ENCODE peak calls at places on chromosomes 7 and 10, in five cellular contexts. X is HCT116, D is K562, Q is GM12878, N is H1. C is an unnamed sample.

GRCh38 chr7:121081327-121081936 is 92.9 kb downstream of the CPED1 start:
- DNase-seq in X (peak), D (peak), Q (peak), N (no peak), C (peak)

GRCh38 chr10:121241337-121241736 is 356.9 kb downstream of the FGFR2 start:
- DNase-seq in X (no peak), D (no peak), Q (no peak), N (no peak), C (no peak)

GRCh38 chr10:95333997-95334792 is 43.4 kb upstream of the PDLIM1 start:
- DNase-seq in X (no peak), D (no peak), Q (no peak), N (no peak), C (peak)

GRCh38 chr10:119268428-119268827 is 61.1 kb downstream of the GRK5 start:
- DNase-seq in X (no peak), D (no peak), Q (no peak), N (no peak), C (no peak)

GRCh38 chr7:20402297-20403230 is 71.9 kb downstream of the ITGB8 start:
- DNase-seq in X (no peak), D (no peak), Q (no peak), N (no peak), C (no peak)

GRCh38 chr7:92835140-92835850 is 1.1 kb downstream of the CDK6 start:
- DNase-seq in X (peak), D (peak), Q (no peak), N (no peak), C (peak)

GRCh38 chr10:5965266-5965665 is 12.1 kb downstream of the IL15RA start:
- DNase-seq in X (no peak), D (no peak), Q (no peak), N (no peak), C (no peak)

GRCh38 chr7:156124356-156124755 is 312.1 kb upstream of the SHH start:
- DNase-seq in X (no peak), D (no peak), Q (no peak), N (no peak), C (no peak)

GRCh38 chr7:69439636-69440325 is 158.5 kb upstream of the AUTS2 start:
- DNase-seq in X (no peak), D (no peak), Q (peak), N (no peak), C (no peak)

GRCh38 chr10:62589689-62590088 is 214.8 kb upstream of the ADO start:
- DNase-seq in X (no peak), D (no peak), Q (no peak), N (no peak), C (no peak)

GRCh38 chr10:96222908-96223307 is 48.5 kb downstream of the BLNK start:
- DNase-seq in X (no peak), D (no peak), Q (no peak), N (no peak), C (no peak)

GRCh38 chr7:91945476-91945875 is 4.8 kb downstream of the AKAP9 start:
- DNase-seq in X (no peak), D (no peak), Q (no peak), N (no peak), C (peak)

GRCh38 chr7:133635541-133635940 is 382.7 kb downstream of the EXOC4 start:
- DNase-seq in X (no peak), D (no peak), Q (no peak), N (no peak), C (no peak)

GRCh38 chr7:123004931-123005330 is 9.4 kb upstream of the TAS2R16 start:
- DNase-seq in X (no peak), D (no peak), Q (no peak), N (no peak), C (no peak)

GRCh38 chr10:116170815-116171250 is 102.2 kb downstream of the GFRA1 start:
- DNase-seq in X (no peak), D (no peak), Q (no peak), N (no peak), C (no peak)

GRCh38 chr10:25867321-25867720 is 66.7 kb upstream of the MYO3A start:
- DNase-seq in X (no peak), D (no peak), Q (no peak), N (no peak), C (no peak)

GRCh38 chr10:36716291-36716690 is 409.1 kb upstream of the ANKRD30A start:
- DNase-seq in X (no peak), D (no peak), Q (no peak), N (no peak), C (no peak)

GRCh38 chr10:58436071-58436470 is 50.9 kb downstream of the TFAM start:
- DNase-seq in X (peak), D (no peak), Q (no peak), N (no peak), C (no peak)

GRCh38 chr7:106347229-106347833 is 62.5 kb upstream of the NAMPT start:
- DNase-seq in X (no peak), D (no peak), Q (no peak), N (no peak), C (no peak)

GRCh38 chr7:6306471-6306870 is 34.0 kb upstream of the CYTH3 start:
- DNase-seq in X (peak), D (no peak), Q (no peak), N (no peak), C (peak)

GRCh38 chr7:136424058-136424457 is 444.4 kb upstream of the CHRM2 start:
- DNase-seq in X (no peak), D (no peak), Q (no peak), N (no peak), C (no peak)

GRCh38 chr10:121942749-121943148 is 14.9 kb upstream of the ATE1 start:
- DNase-seq in X (no peak), D (no peak), Q (no peak), N (no peak), C (peak)

GRCh38 chr7:94330474-94331027 is 64.1 kb upstream of the COL1A2 start:
- DNase-seq in X (no peak), D (no peak), Q (no peak), N (no peak), C (no peak)

GRCh38 chr7:3309140-3309539 is 8.1 kb downstream of the SDK1 start:
- DNase-seq in X (no peak), D (no peak), Q (no peak), N (no peak), C (no peak)

GRCh38 chr7:89926721-89927120 is 227.5 kb upstream of the STEAP1 start:
- DNase-seq in X (no peak), D (no peak), Q (no peak), N (no peak), C (no peak)

GRCh38 chr10:80599424-80599847 is 61.7 kb downstream of the SH2D4B start:
- DNase-seq in X (peak), D (peak), Q (peak), N (peak), C (peak)

GRCh38 chr7:2042650-2043049 is 190.1 kb downstream of the MAD1L1 start:
- DNase-seq in X (no peak), D (no peak), Q (no peak), N (no peak), C (no peak)

GRCh38 chr7:148718431-148718830 is 19.7 kb downstream of the CUL1 start:
- DNase-seq in X (no peak), D (no peak), Q (no peak), N (no peak), C (no peak)

GRCh38 chr10:48501806-48502771 is 102.8 kb downstream of the ARHGAP22 start:
- DNase-seq in X (no peak), D (no peak), Q (peak), N (no peak), C (no peak)

GRCh38 chr7:83739527-83739926 is 90.6 kb upstream of the SEMA3E start:
- DNase-seq in X (no peak), D (no peak), Q (no peak), N (no peak), C (no peak)

DNA sequence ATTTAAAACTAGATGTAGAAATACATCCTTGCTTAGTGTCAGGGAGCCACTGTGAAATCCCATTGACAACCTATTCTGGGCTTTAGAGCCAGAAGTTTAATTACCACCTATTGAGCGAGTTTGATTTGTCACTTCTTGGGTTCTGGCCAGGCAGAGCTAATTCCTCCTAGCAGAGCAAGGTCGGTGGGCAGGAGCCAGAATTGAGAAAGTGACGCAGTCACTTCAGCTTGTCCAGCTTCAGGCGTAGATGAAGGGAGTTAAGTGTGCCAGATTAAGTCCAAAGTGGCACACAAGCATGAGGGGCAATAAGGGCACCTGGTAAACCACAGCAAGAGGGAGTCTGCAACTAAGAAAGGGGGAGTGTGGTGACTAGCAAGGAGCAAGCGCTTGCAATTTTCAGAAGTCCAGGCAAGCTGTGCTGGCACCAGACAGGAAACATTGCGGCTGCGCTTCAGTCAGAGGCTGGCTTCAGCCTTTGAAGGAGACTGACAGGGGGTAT is 119.4 kb downstream of the ST7 start:
- DNase-seq in X (no peak), D (no peak), Q (no peak), N (no peak), C (no peak)
- TF ChIP-seq MAX in X (no peak), D (no peak), Q (no peak), N (no peak), C (no peak)

GRCh38 chr7:107936312-107936711 is 45.3 kb downstream of the DLD start:
- DNase-seq in X (no peak), D (no peak), Q (no peak), N (no peak), C (no peak)

GRCh38 chr7:107939472-107940145 is 48.6 kb downstream of the DLD start:
- DNase-seq in X (no peak), D (no peak), Q (no peak), N (no peak), C (no peak)

GRCh38 chr7:107934991-107935770 is 44.2 kb downstream of the DLD start:
- DNase-seq in X (no peak), D (no peak), Q (no peak), N (no peak), C (no peak)

GRCh38 chr7:107938448-107939250 is 47.7 kb downstream of the DLD start:
- DNase-seq in X (no peak), D (no peak), Q (no peak), N (no peak), C (no peak)

DNA sequence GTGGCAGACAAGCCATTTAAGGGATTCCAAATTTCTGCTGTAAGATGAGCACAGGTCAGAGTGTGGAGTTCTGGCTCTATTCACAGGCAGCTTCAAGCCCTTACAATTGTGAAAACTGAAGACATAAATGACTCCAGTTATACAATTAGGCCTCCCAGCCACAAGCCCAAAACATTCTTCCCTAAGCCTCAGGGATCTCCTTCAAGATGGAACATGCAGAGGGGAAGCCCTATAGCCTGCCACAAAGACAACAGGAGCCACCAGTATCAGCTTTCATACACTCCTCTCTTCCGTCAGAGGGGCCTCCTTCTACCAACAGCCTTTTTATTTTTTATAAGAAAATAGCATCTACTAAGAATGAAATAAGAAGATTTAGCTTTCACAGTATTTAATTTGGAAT is 46.5 kb downstream of the DLD start:
- DNase-seq in X (no peak), D (no peak), Q (no peak), N (no peak), C (no peak)
- TF ChIP-seq CEBPB in X (no peak), D (no peak), Q (no peak), N (no peak), C (no peak)

GRCh38 chr10:1394155-1394912 is 338.1 kb downstream of the WDR37 start:
- DNase-seq in X (no peak), D (no peak), Q (no peak), N (no peak), C (no peak)
- TF ChIP-seq MAX in X (no peak), D (no peak), Q (no peak), N (no peak), C (no peak)

GRCh38 chr7:130022115-130022514 is 29.1 kb downstream of the ZC3HC1 start:
- DNase-seq in X (no peak), D (no peak), Q (no peak), N (no peak), C (no peak)
- TF ChIP-seq CEBPB in X (no peak), D (no peak), Q (no peak), N (no peak), C (no peak)